ENCODE peak calls at places on chromosomes 5 and 9, in eight cellular contexts. One of them, this sample, is unnamed.

GRCh38 chr5:14270212-14270702 is 127.1 kb downstream of the TRIO start:
- DNase-seq in left ventricle myocardium inferior: no peak
- DNase-seq in glutamatergic neuron: no peak
- DNase-seq in Calu3: peak; percentile 52
- DNase-seq in AG10803: peak; percentile 70
- DNase-seq in astrocyte of the spinal cord: peak; percentile 73
- DNase-seq in neural crest cell: peak; percentile 29
- DNase-seq in stomach: no peak
- DNase-seq in this sample: peak; percentile 6

GRCh38 chr5:69414885-69415583 is at the start of gene MARVELD2:
- DNase-seq in left ventricle myocardium inferior: peak; percentile 63
- DNase-seq in glutamatergic neuron: peak; percentile 57
- DNase-seq in Calu3: peak; percentile 93
- DNase-seq in AG10803: peak; percentile 39
- DNase-seq in astrocyte of the spinal cord: peak; percentile 47
- DNase-seq in neural crest cell: no peak
- DNase-seq in stomach: peak; percentile 96
- DNase-seq in this sample: peak; percentile 40

GRCh38 chr5:41363343-41363986 is 146.9 kb downstream of the PLCXD3 start:
- DNase-seq in left ventricle myocardium inferior: no peak
- DNase-seq in glutamatergic neuron: no peak
- DNase-seq in Calu3: no peak
- DNase-seq in AG10803: no peak
- DNase-seq in astrocyte of the spinal cord: no peak
- DNase-seq in neural crest cell: no peak
- DNase-seq in stomach: no peak
- DNase-seq in this sample: no peak

GRCh38 chr9:109264865-109265532 is 55.9 kb downstream of the EPB41L4B start:
- DNase-seq in left ventricle myocardium inferior: peak; percentile 49
- DNase-seq in glutamatergic neuron: no peak
- DNase-seq in Calu3: no peak
- DNase-seq in AG10803: peak; percentile 21
- DNase-seq in astrocyte of the spinal cord: peak; percentile 41
- DNase-seq in neural crest cell: no peak
- DNase-seq in stomach: peak; percentile 71
- DNase-seq in this sample: no peak

GRCh38 chr9:2570615-2571479 is 50.7 kb upstream of the VLDLR start:
- DNase-seq in left ventricle myocardium inferior: peak; percentile 93
- DNase-seq in glutamatergic neuron: no peak
- DNase-seq in Calu3: peak; percentile 80
- DNase-seq in AG10803: peak; percentile 48
- DNase-seq in astrocyte of the spinal cord: peak; percentile 82
- DNase-seq in neural crest cell: no peak
- DNase-seq in stomach: peak; percentile 87
- DNase-seq in this sample: peak; percentile 67

GRCh38 chr5:35313296-35313695 is 83.0 kb upstream of the PRLR start:
- DNase-seq in left ventricle myocardium inferior: no peak
- DNase-seq in glutamatergic neuron: no peak
- DNase-seq in Calu3: no peak
- DNase-seq in AG10803: peak; percentile 79
- DNase-seq in astrocyte of the spinal cord: peak; percentile 35
- DNase-seq in neural crest cell: no peak
- DNase-seq in stomach: no peak
- DNase-seq in this sample: no peak

GRCh38 chr5:159224471-159224870 is 15.1 kb upstream of the RNF145 start:
- DNase-seq in left ventricle myocardium inferior: no peak
- DNase-seq in glutamatergic neuron: no peak
- DNase-seq in Calu3: no peak
- DNase-seq in AG10803: no peak
- DNase-seq in astrocyte of the spinal cord: no peak
- DNase-seq in neural crest cell: no peak
- DNase-seq in stomach: no peak
- DNase-seq in this sample: no peak

GRCh38 chr9:134357631-134358025 is 31.4 kb downstream of the RXRA start:
- DNase-seq in left ventricle myocardium inferior: no peak
- DNase-seq in glutamatergic neuron: no peak
- DNase-seq in Calu3: no peak
- DNase-seq in AG10803: peak; percentile 21
- DNase-seq in astrocyte of the spinal cord: no peak
- DNase-seq in neural crest cell: no peak
- DNase-seq in stomach: no peak
- DNase-seq in this sample: no peak

GRCh38 chr9:18755263-18755662 is 277.7 kb downstream of the SAXO1 start:
- DNase-seq in left ventricle myocardium inferior: no peak
- DNase-seq in glutamatergic neuron: no peak
- DNase-seq in Calu3: no peak
- DNase-seq in AG10803: no peak
- DNase-seq in astrocyte of the spinal cord: no peak
- DNase-seq in neural crest cell: no peak
- DNase-seq in stomach: no peak
- DNase-seq in this sample: no peak

GRCh38 chr5:132753135-132753987 is 6.1 kb downstream of the CCNI2 start:
- DNase-seq in left ventricle myocardium inferior: no peak
- DNase-seq in glutamatergic neuron: no peak
- DNase-seq in Calu3: peak; percentile 30
- DNase-seq in AG10803: no peak
- DNase-seq in astrocyte of the spinal cord: no peak
- DNase-seq in neural crest cell: no peak
- DNase-seq in stomach: peak; percentile 78
- DNase-seq in this sample: peak; percentile 47
- TF ChIP-seq CTCF in left ventricle myocardium inferior: no peak
- TF ChIP-seq CTCF in glutamatergic neuron: no peak
- TF ChIP-seq CTCF in Calu3: no peak
- TF ChIP-seq CTCF in AG10803: peak; percentile 17
- TF ChIP-seq CTCF in astrocyte of the spinal cord: peak; percentile 21
- TF ChIP-seq CTCF in neural crest cell: no peak
- TF ChIP-seq CTCF in stomach: no peak
- TF ChIP-seq CTCF in this sample: no peak

DNA sequence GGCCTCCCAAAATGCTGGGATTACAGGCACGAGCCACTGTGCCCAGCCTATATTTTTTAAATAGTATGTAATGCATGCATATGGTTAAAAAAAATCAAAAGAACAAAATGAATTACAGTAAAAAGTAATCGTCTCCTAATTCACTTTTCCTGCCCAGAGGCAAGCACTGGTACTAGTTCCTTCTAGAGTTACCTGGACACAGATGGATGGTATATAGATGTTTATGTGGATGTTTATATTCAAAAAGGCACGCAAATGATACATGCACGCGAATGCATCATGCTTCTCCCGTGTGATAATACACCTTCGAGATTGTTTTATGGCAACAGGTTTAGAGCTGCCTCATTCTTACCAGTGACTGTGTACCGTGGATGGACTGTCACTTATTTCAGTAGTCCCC is 21.4 kb downstream of the ABL1 start:
- DNase-seq in left ventricle myocardium inferior: no peak
- DNase-seq in glutamatergic neuron: no peak
- DNase-seq in Calu3: no peak
- DNase-seq in AG10803: no peak
- DNase-seq in astrocyte of the spinal cord: no peak
- DNase-seq in neural crest cell: no peak
- DNase-seq in stomach: no peak
- DNase-seq in this sample: no peak
- TF ChIP-seq CTCF in left ventricle myocardium inferior: no peak
- TF ChIP-seq CTCF in glutamatergic neuron: no peak
- TF ChIP-seq CTCF in Calu3: no peak
- TF ChIP-seq CTCF in AG10803: no peak
- TF ChIP-seq CTCF in astrocyte of the spinal cord: no peak
- TF ChIP-seq CTCF in neural crest cell: no peak
- TF ChIP-seq CTCF in stomach: no peak
- TF ChIP-seq CTCF in this sample: no peak

GRCh38 chr5:161925960-161926359 is 78.0 kb downstream of the GABRA1 start:
- DNase-seq in left ventricle myocardium inferior: no peak
- DNase-seq in glutamatergic neuron: no peak
- DNase-seq in Calu3: no peak
- DNase-seq in AG10803: no peak
- DNase-seq in astrocyte of the spinal cord: no peak
- DNase-seq in neural crest cell: no peak
- DNase-seq in stomach: no peak
- DNase-seq in this sample: peak; percentile 1
- TF ChIP-seq CTCF in left ventricle myocardium inferior: no peak
- TF ChIP-seq CTCF in glutamatergic neuron: no peak
- TF ChIP-seq CTCF in Calu3: no peak
- TF ChIP-seq CTCF in AG10803: no peak
- TF ChIP-seq CTCF in astrocyte of the spinal cord: no peak
- TF ChIP-seq CTCF in neural crest cell: no peak
- TF ChIP-seq CTCF in stomach: no peak
- TF ChIP-seq CTCF in this sample: no peak

DNA sequence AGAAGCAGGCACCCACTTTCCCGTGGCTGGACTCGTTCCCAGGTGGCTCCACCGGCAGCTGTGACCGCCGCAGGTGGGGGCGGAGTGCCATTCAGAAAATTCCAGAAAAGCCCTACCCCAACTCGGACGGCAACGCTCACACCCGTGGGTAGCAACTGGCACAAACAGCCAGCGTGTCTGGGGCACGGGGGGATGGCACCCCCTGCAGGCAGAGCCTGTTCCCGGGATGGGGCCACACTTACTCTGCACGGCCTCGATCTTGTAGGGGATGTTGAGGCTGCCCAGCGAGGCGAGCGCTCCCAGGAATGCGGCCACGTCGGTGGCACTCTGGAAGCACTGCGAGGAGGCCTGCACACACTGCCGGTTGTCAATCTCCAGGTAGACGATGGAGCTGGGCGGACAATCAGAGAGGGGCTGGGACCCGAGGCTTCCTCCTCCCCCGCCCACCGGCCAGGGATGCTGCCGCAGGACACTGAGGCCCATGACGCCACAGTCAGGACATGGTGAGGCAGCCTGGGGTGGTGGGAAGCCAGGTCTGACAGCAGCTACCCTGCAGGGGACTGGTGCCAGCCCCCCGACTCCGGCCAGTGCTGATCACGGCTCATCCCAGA is 20.2 kb upstream of the SEC16A start:
- DNase-seq in left ventricle myocardium inferior: no peak
- DNase-seq in glutamatergic neuron: no peak
- DNase-seq in Calu3: no peak
- DNase-seq in AG10803: no peak
- DNase-seq in astrocyte of the spinal cord: no peak
- DNase-seq in neural crest cell: no peak
- DNase-seq in stomach: no peak
- DNase-seq in this sample: no peak
- TF ChIP-seq CTCF in left ventricle myocardium inferior: no peak
- TF ChIP-seq CTCF in glutamatergic neuron: no peak
- TF ChIP-seq CTCF in Calu3: no peak
- TF ChIP-seq CTCF in AG10803: no peak
- TF ChIP-seq CTCF in astrocyte of the spinal cord: peak; percentile 12
- TF ChIP-seq CTCF in neural crest cell: no peak
- TF ChIP-seq CTCF in stomach: no peak
- TF ChIP-seq CTCF in this sample: no peak

DNA sequence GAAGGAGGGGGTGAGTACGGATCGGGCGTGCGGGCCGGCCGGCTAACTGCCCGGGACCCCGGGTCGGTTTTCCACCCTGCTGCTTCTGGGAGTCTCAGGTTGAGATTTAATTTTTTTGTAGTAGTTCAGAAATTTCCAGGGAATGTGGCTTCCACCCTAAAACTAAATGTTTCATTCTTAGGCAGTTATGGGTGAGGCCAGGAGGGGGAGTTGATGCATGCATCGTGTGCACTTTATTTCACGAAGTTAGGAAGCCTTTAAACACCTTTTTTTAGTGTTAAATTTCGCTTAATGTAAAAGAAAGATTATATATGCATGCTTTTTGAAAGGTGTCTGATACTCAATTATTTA is 914 bp downstream of the CDK9 start:
- DNase-seq in left ventricle myocardium inferior: no peak
- DNase-seq in glutamatergic neuron: no peak
- DNase-seq in Calu3: no peak
- DNase-seq in AG10803: peak; percentile 26
- DNase-seq in astrocyte of the spinal cord: peak; percentile 29
- DNase-seq in neural crest cell: no peak
- DNase-seq in stomach: no peak
- DNase-seq in this sample: no peak
- TF ChIP-seq CTCF in left ventricle myocardium inferior: peak; percentile 46
- TF ChIP-seq CTCF in glutamatergic neuron: peak; percentile 52
- TF ChIP-seq CTCF in Calu3: no peak
- TF ChIP-seq CTCF in AG10803: peak; percentile 64
- TF ChIP-seq CTCF in astrocyte of the spinal cord: peak; percentile 40
- TF ChIP-seq CTCF in neural crest cell: peak; percentile 63
- TF ChIP-seq CTCF in stomach: no peak
- TF ChIP-seq CTCF in this sample: peak; percentile 73